ENCODE peak calls at places on chromosomes 7 and 10, in six cellular contexts. Y is stimulated activated CD8-positive, alpha-beta memory T cell treated with anti-CD3 and anti-CD28 coated beads, Interleukin-2, amount 100 ng/mL, for 48 hours; Z is D341Med; G is SK-N-DZ; Q is Daoy; T is CD4-positive, alpha-beta T cell. H is an unnamed sample.

GRCh38 chr7:44534087-44534486 is 7.0 kb downstream of the NPC1L1 start:
- DNase-seq in Y (no peak), Z (no peak), G (no peak), Q (no peak), T (no peak), H (no peak)

GRCh38 chr10:43939939-43940810 is 291.5 kb upstream of the ZNF32 start:
- DNase-seq in Y (no peak), Z (peak), G (peak), Q (no peak), T (no peak), H (no peak)

GRCh38 chr10:59680199-59680598 is 29.5 kb downstream of the SLC16A9 start:
- DNase-seq in Y (no peak), Z (no peak), G (no peak), Q (no peak), T (no peak), H (no peak)

GRCh38 chr7:140656548-140657515 is 15.9 kb upstream of the ADCK2 start:
- DNase-seq in Y (peak), Z (no peak), G (no peak), Q (peak), T (peak), H (peak)

GRCh38 chr7:147829021-147829420 is 761.5 kb upstream of the C7orf33 start:
- DNase-seq in Y (no peak), Z (no peak), G (peak), Q (no peak), T (no peak), H (no peak)

GRCh38 chr7:135924302-135924701 is 52.9 kb downstream of the MTPN start:
- DNase-seq in Y (no peak), Z (no peak), G (no peak), Q (peak), T (no peak), H (no peak)

GRCh38 chr10:51907342-51907741 is 207.9 kb upstream of the CSTF2T start:
- DNase-seq in Y (no peak), Z (no peak), G (no peak), Q (no peak), T (no peak), H (no peak)

GRCh38 chr7:5693529-5693928 is 87.9 kb downstream of the RNF216 start:
- DNase-seq in Y (no peak), Z (no peak), G (no peak), Q (peak), T (no peak), H (no peak)

GRCh38 chr7:141558544-141559183 is 7.5 kb downstream of the AGK start:
- DNase-seq in Y (no peak), Z (no peak), G (no peak), Q (no peak), T (no peak), H (no peak)

GRCh38 chr10:129440247-129440646 is 26.8 kb upstream of the MGMT start:
- DNase-seq in Y (no peak), Z (no peak), G (no peak), Q (peak), T (no peak), H (no peak)

GRCh38 chr7:69753981-69754380 is 155.7 kb downstream of the AUTS2 start:
- DNase-seq in Y (no peak), Z (no peak), G (no peak), Q (no peak), T (no peak), H (no peak)

GRCh38 chr10:24882047-24882698 is 70.2 kb downstream of the PRTFDC1 start:
- DNase-seq in Y (no peak), Z (no peak), G (no peak), Q (peak), T (peak), H (no peak)

GRCh38 chr10:1954339-1954738 is 217.0 kb upstream of the ADARB2 start:
- DNase-seq in Y (no peak), Z (no peak), G (no peak), Q (no peak), T (no peak), H (no peak)

GRCh38 chr7:76310102-76310957 is 7.9 kb downstream of the HSPB1 start:
- DNase-seq in Y (no peak), Z (peak), G (peak), Q (no peak), T (no peak), H (no peak)

GRCh38 chr10:77605466-77605865 is 32.1 kb downstream of the KCNMA1 start:
- DNase-seq in Y (no peak), Z (peak), G (no peak), Q (no peak), T (no peak), H (peak)

GRCh38 chr7:151700621-151701185 is 176.2 kb downstream of the PRKAG2 start:
- DNase-seq in Y (no peak), Z (no peak), G (no peak), Q (peak), T (no peak), H (no peak)

GRCh38 chr10:43225787-43226153 is 41.1 kb downstream of the RASGEF1A start:
- DNase-seq in Y (no peak), Z (peak), G (no peak), Q (peak), T (no peak), H (peak)

GRCh38 chr10:80552151-80552646 is 14.5 kb downstream of the SH2D4B start:
- DNase-seq in Y (no peak), Z (no peak), G (peak), Q (no peak), T (no peak), H (no peak)

GRCh38 chr10:132710746-132711617 is 75.0 kb downstream of the NKX6-2 start:
- DNase-seq in Y (no peak), Z (no peak), G (no peak), Q (no peak), T (no peak), H (peak)

GRCh38 chr7:139016931-139017511 is 18.8 kb downstream of the ZC3HAV1L start:
- DNase-seq in Y (peak), Z (peak), G (peak), Q (peak), T (peak), H (no peak)

GRCh38 chr10:126917975-126918908 is 13.0 kb downstream of the DOCK1 start:
- DNase-seq in Y (no peak), Z (no peak), G (no peak), Q (no peak), T (no peak), H (peak)

GRCh38 chr10:93999401-93999851 is 5.7 kb downstream of the PLCE1 start:
- DNase-seq in Y (no peak), Z (no peak), G (no peak), Q (peak), T (no peak), H (peak)

GRCh38 chr10:128318868-128319267 is 192.6 kb upstream of the MKI67 start:
- DNase-seq in Y (no peak), Z (no peak), G (no peak), Q (peak), T (no peak), H (no peak)

GRCh38 chr10:62813981-62814380 is 2.2 kb downstream of the EGR2 start:
- DNase-seq in Y (no peak), Z (no peak), G (no peak), Q (no peak), T (no peak), H (no peak)

GRCh38 chr10:91745086-91745831 is 53.0 kb upstream of the TNKS2 start:
- DNase-seq in Y (no peak), Z (no peak), G (peak), Q (peak), T (no peak), H (no peak)

GRCh38 chr7:147636553-147636952 is 954.0 kb upstream of the C7orf33 start:
- DNase-seq in Y (no peak), Z (no peak), G (no peak), Q (no peak), T (no peak), H (no peak)

GRCh38 chr7:1163121-1163520 is 3.1 kb upstream of the ZFAND2A start:
- DNase-seq in Y (no peak), Z (no peak), G (no peak), Q (no peak), T (no peak), H (no peak)

GRCh38 chr10:102691701-102692100 is 22.5 kb downstream of the ARL3 start:
- DNase-seq in Y (no peak), Z (no peak), G (no peak), Q (no peak), T (no peak), H (no peak)

GRCh38 chr7:131108212-131108980 is 219.3 kb upstream of the MKLN1 start:
- DNase-seq in Y (no peak), Z (no peak), G (no peak), Q (peak), T (no peak), H (peak)

GRCh38 chr7:133931053-133931452 is 196.1 kb upstream of the LRGUK start:
- DNase-seq in Y (no peak), Z (no peak), G (no peak), Q (no peak), T (no peak), H (no peak)

GRCh38 chr7:2357165-2357564 is 2.5 kb downstream of the EIF3B start:
- DNase-seq in Y (no peak), Z (no peak), G (no peak), Q (no peak), T (no peak), H (no peak)

GRCh38 chr10:44517635-44518034 is 132.7 kb upstream of the CXCL12 start:
- DNase-seq in Y (no peak), Z (no peak), G (peak), Q (peak), T (no peak), H (no peak)

GRCh38 chr7:157800281-157800680 is 463.5 kb downstream of the DNAJB6 start:
- DNase-seq in Y (no peak), Z (no peak), G (no peak), Q (no peak), T (no peak), H (peak)

GRCh38 chr10:16689227-16689626 is 128.0 kb downstream of the RSU1 start:
- DNase-seq in Y (no peak), Z (no peak), G (no peak), Q (no peak), T (no peak), H (no peak)

GRCh38 chr10:17227367-17228080 is 517 bp upstream of the VIM start:
- DNase-seq in Y (no peak), Z (no peak), G (peak), Q (no peak), T (peak), H (no peak)

GRCh38 chr7:69395072-69395714 is 203.1 kb upstream of the AUTS2 start:
- DNase-seq in Y (no peak), Z (no peak), G (no peak), Q (peak), T (no peak), H (peak)

GRCh38 chr7:110388451-110388850 is 702.5 kb upstream of the LRRN3 start:
- DNase-seq in Y (no peak), Z (no peak), G (no peak), Q (no peak), T (no peak), H (no peak)

GRCh38 chr10:72234560-72235095 is 18.6 kb upstream of the ASCC1 start:
- DNase-seq in Y (no peak), Z (peak), G (no peak), Q (no peak), T (no peak), H (no peak)

GRCh38 chr7:73702226-73702625 is 17.2 kb downstream of the STX1A start:
- DNase-seq in Y (no peak), Z (no peak), G (no peak), Q (no peak), T (no peak), H (no peak)

GRCh38 chr10:72039377-72039776 is 49.0 kb downstream of the SPOCK2 start:
- DNase-seq in Y (no peak), Z (no peak), G (no peak), Q (no peak), T (no peak), H (no peak)